ENCODE peak calls at places on chromosomes 12 and 14, in six cellular contexts. G, R, E, A, M and I are unnamed samples.
A peak's percentile ranks its signal among the peaks of the same experiment; 100 is the strongest.

GRCh38 chr14:75372260-75372659 is 55.6 kb upstream of the JDP2 start:
- DNase-seq in G (no peak), R (no peak), E (no peak), A (no peak), M (no peak), I (no peak)

GRCh38 chr12:101040936-101041335 is 169.1 kb downstream of the SLC5A8 start:
- DNase-seq in G (no peak), R (no peak), E (no peak), A (no peak), M (no peak), I (no peak)

GRCh38 chr12:75658826-75659823 is 147.7 kb upstream of the KRR1 start:
- DNase-seq in G (no peak), R (no peak), E (peak; percentile 9), A (no peak), M (no peak), I (no peak)

GRCh38 chr12:50728417-50728816 is 35.5 kb upstream of the ATF1 start:
- DNase-seq in G (no peak), R (no peak), E (no peak), A (no peak), M (no peak), I (no peak)

GRCh38 chr12:109729837-109730200 is 16.2 kb downstream of the FAM222A start:
- DNase-seq in G (no peak), R (no peak), E (no peak), A (no peak), M (no peak), I (no peak)

GRCh38 chr12:50185975-50186663 is 18.9 kb upstream of the CERS5 start:
- DNase-seq in G (no peak), R (no peak), E (no peak), A (no peak), M (no peak), I (no peak)

GRCh38 chr12:87670448-87670847 is 358.8 kb downstream of the C12orf50 start:
- DNase-seq in G (no peak), R (no peak), E (peak; percentile 2), A (no peak), M (no peak), I (no peak)

GRCh38 chr12:115155665-115156645 is 472.0 kb upstream of the TBX3 start:
- DNase-seq in G (no peak), R (no peak), E (no peak), A (no peak), M (no peak), I (no peak)

GRCh38 chr12:102216086-102216691 is 18.6 kb upstream of the PMCH start:
- DNase-seq in G (no peak), R (no peak), E (no peak), A (no peak), M (no peak), I (no peak)

GRCh38 chr14:87643005-87643404 is 350.0 kb downstream of the GALC start:
- DNase-seq in G (no peak), R (no peak), E (no peak), A (no peak), M (no peak), I (no peak)

GRCh38 chr14:22886500-22887259 is 3.7 kb downstream of the REM2 start:
- DNase-seq in G (peak; percentile 45), R (no peak), E (peak; percentile 91), A (peak; percentile 74), M (no peak), I (peak; percentile 78)

GRCh38 chr12:64669270-64669842 is 59.1 kb downstream of the RASSF3 start:
- DNase-seq in G (peak; percentile 73), R (peak; percentile 49), E (peak; percentile 37), A (no peak), M (no peak), I (no peak)

GRCh38 chr14:28612414-28612813 is 154.2 kb upstream of the FOXG1 start:
- DNase-seq in G (no peak), R (no peak), E (no peak), A (no peak), M (no peak), I (no peak)

GRCh38 chr12:44851586-44851985 is 24.5 kb downstream of the NELL2 start:
- DNase-seq in G (no peak), R (no peak), E (no peak), A (no peak), M (no peak), I (no peak)

GRCh38 chr14:55151601-55152000 is 22.5 kb downstream of the LGALS3 start:
- DNase-seq in G (no peak), R (no peak), E (no peak), A (no peak), M (no peak), I (no peak)

GRCh38 chr12:76311796-76312195 is 36.4 kb downstream of the BBS10 start:
- DNase-seq in G (no peak), R (no peak), E (no peak), A (no peak), M (no peak), I (no peak)

GRCh38 chr12:67827820-67828383 is 161.3 kb upstream of the IFNG-AS1 start:
- DNase-seq in G (no peak), R (no peak), E (no peak), A (no peak), M (no peak), I (no peak)

DNA sequence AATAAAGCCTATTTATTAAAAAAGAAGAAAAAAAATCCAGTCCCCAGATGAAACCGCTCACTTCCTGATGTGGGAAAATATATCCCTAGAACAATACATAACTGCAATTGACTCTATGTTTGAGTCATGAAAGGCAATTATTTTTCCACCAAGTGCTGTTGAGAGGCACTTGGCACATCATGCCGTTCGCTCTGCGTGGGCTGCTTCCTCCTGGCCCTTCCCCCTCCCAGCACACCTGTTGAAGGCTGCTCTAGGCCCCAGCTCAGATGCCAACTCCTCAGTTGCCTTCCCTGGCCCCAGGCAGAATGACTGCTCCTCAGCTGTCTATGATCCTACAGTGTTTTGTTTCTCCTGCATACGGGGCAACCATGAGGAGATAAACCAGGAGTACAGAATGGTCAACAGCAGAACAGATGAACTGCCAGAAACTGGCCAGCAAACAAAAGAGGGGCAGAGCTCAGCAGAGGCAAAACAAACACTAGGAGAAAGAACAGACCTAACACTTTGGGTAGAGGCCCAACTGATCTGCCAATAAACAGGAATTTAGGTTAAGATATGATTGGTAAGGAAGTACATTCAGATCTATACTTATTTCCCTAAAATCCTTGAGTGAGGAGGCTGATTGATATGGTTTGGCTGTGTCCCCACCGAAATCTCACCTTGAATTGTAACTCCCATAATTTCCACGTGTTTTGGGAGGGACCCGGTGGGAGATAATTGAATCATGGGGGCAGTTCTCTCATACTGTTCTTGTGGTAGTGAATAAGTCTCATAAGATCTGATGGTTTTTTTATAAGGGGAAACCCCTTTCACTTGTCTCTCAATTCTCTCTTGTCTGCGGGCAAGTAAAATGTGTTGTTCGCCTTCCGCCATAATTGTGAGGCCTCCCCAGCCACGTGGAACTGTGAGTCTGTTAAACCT is 58.7 kb downstream of the SLC38A1 start:
- DNase-seq in G (peak; percentile 68), R (peak; percentile 11), E (no peak), A (no peak), M (no peak), I (no peak)
- TF ChIP-seq POLR2A in G (peak; percentile 52), R (no peak), E (no peak), A (no peak), M (peak; percentile 28), I (peak; percentile 63)

GRCh38 chr12:3098436-3098835 is 21.3 kb downstream of the TSPAN9 start:
- DNase-seq in G (no peak), R (no peak), E (no peak), A (no peak), M (no peak), I (no peak)

GRCh38 chr12:3097836-3098235 is 20.7 kb downstream of the TSPAN9 start:
- DNase-seq in G (no peak), R (peak; percentile 61), E (no peak), A (no peak), M (no peak), I (no peak)

GRCh38 chr12:3099146-3099545 is 22.0 kb downstream of the TSPAN9 start:
- DNase-seq in G (no peak), R (no peak), E (no peak), A (no peak), M (no peak), I (no peak)

GRCh38 chr12:3101309-3102022 is 24.3 kb downstream of the TSPAN9 start:
- DNase-seq in G (no peak), R (no peak), E (no peak), A (no peak), M (no peak), I (no peak)

DNA sequence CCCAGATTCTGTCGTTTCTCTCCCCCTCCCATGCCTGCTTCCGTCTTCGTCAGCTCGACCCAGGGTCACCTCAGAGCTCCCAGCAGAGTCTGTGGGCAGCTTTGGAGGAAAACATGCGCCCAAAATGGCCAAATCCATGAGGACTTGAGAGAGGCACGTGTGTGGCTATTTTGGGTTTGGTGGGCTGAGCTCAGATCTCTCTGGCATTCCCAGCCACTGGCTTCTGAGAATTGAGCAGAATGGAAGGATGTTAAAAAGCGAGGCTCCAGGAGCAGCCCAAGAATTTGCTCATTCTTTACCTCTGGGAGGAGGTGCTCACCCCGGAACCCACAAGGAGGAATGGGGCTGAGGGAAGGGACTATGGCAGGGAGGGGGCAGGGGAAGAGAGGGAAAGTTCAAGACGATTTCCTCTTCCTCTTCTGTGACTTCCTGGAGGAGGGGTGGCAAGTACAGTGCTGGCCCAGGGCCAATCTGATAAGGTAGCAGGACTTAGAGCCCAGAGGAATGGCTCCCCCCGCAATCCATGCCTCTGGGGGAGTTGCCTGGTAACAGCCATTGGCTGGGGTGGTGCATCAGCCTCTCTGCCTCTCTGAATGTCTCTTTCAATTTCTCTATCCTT is 20.1 kb downstream of the TSPAN9 start:
- DNase-seq in G (no peak), R (peak; percentile 69), E (peak; percentile 59), A (no peak), M (no peak), I (no peak)
- TF ChIP-seq POLR2AphosphoS5 in G (no peak), R (no peak), E (no peak), A (no peak), M (no peak), I (no peak)

GRCh38 chr12:11794311-11794710 is 144.8 kb downstream of the ETV6 start:
- DNase-seq in G (no peak), R (no peak), E (no peak), A (no peak), M (no peak), I (no peak)
- TF ChIP-seq TAF1 in G (no peak), R (no peak), E (no peak), A (no peak), M (no peak), I (no peak)

GRCh38 chr12:32032205-32032810 is 73.1 kb downstream of the RESF1 start:
- DNase-seq in G (no peak), R (no peak), E (no peak), A (no peak), M (no peak), I (no peak)

GRCh38 chr12:32033411-32033810 is 73.2 kb upstream of the BICD1 start:
- DNase-seq in G (no peak), R (no peak), E (no peak), A (no peak), M (no peak), I (no peak)

GRCh38 chr12:32030151-32030550 is 70.9 kb downstream of the RESF1 start:
- DNase-seq in G (no peak), R (no peak), E (no peak), A (no peak), M (no peak), I (no peak)

GRCh38 chr12:32030676-32031075 is 71.5 kb downstream of the RESF1 start:
- DNase-seq in G (no peak), R (no peak), E (no peak), A (no peak), M (no peak), I (no peak)

DNA sequence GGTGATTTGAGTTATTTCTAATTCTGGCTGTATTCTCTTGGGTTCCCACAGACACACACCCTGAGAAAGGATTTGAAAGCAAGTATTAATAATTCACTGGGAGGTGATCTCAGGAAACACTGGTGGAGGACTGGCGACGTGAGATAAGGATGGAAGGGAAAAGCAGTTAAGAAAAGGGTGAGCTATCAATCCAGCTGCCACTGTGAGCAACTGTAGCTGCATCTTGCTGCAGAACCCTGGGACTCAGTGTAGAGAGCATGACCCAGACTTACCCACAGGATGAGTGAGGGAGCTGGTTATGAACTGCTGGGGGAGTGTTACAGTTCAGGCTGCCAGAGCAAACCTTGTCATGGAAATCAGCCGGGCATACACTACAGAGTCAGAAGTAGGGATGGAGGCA is 71.9 kb downstream of the RESF1 start:
- DNase-seq in G (no peak), R (no peak), E (peak; percentile 82), A (no peak), M (no peak), I (no peak)
- TF ChIP-seq POLR2A in G (no peak), R (no peak), E (no peak), A (no peak), M (no peak), I (no peak)